ENCODE peak calls at places on chromosome 14, in seven cellular contexts. C is putamen, P is ELR, G is neural crest cell, J is T-cell, H is KG1, V is glutamatergic neuron. Z is an unnamed sample.

GRCh38 chr14:99734406-99735051 is 50.4 kb downstream of the CYP46A1 start:
- DNase-seq in G (no peak), P (no peak), J (no peak), V (peak), H (no peak), C (no peak), Z (no peak)

GRCh38 chr14:71748196-71748595 is 184.0 kb upstream of the RGS6 start:
- DNase-seq in H (no peak), P (no peak), J (no peak), V (no peak), G (no peak), C (no peak), Z (no peak)

GRCh38 chr14:36495666-36496065 is 24.4 kb downstream of the NKX2-1 start:
- DNase-seq in C (no peak), G (no peak), V (no peak), J (no peak), H (no peak), P (no peak), Z (no peak)

GRCh38 chr14:50677527-50678063 is 9.5 kb upstream of the SAV1 start:
- DNase-seq in J (no peak), G (no peak), C (no peak), H (no peak), P (peak), V (no peak), Z (no peak)

GRCh38 chr14:101687756-101688546 is 73.6 kb upstream of the PPP2R5C start:
- DNase-seq in H (no peak), J (no peak), G (no peak), C (no peak), P (no peak), V (no peak), Z (no peak)

GRCh38 chr14:35365130-35366047 is 39.2 kb downstream of the NFKBIA start:
- DNase-seq in G (no peak), P (peak), H (no peak), J (peak), C (no peak), V (no peak), Z (no peak)

GRCh38 chr14:66649515-66649914 is 141.6 kb downstream of the GPHN start:
- DNase-seq in G (no peak), J (no peak), V (no peak), C (no peak), H (no peak), P (no peak), Z (no peak)

GRCh38 chr14:75522224-75522764 is at the start of gene BATF:
- DNase-seq in P (no peak), H (peak), G (no peak), V (no peak), C (no peak), J (peak), Z (no peak)

GRCh38 chr14:97381309-97381708 is 584.1 kb downstream of the VRK1 start:
- DNase-seq in G (no peak), C (no peak), H (no peak), V (no peak), J (no peak), P (no peak), Z (no peak)

GRCh38 chr14:20478915-20479314 is 9.7 kb downstream of the PNP start:
- DNase-seq in G (no peak), C (no peak), H (no peak), V (no peak), J (no peak), P (no peak), Z (no peak)

GRCh38 chr14:48914921-48915320 is 671.3 kb downstream of the RPS29 start:
- DNase-seq in G (no peak), C (no peak), P (no peak), J (no peak), V (no peak), H (no peak), Z (no peak)

GRCh38 chr14:64220466-64220865 is 73.7 kb downstream of the ESR2 start:
- DNase-seq in V (no peak), C (no peak), G (no peak), J (no peak), P (no peak), H (no peak), Z (no peak)

GRCh38 chr14:95442633-95443021 is 73.8 kb downstream of the SYNE3 start:
- DNase-seq in V (peak), H (peak), J (peak), G (peak), P (peak), C (peak), Z (peak)

GRCh38 chr14:88277205-88277604 is 45.9 kb downstream of the KCNK10 start:
- DNase-seq in G (no peak), P (no peak), C (no peak), V (no peak), J (no peak), H (no peak), Z (no peak)

GRCh38 chr14:100895411-100895810 is 8.1 kb downstream of the RTL1 start:
- DNase-seq in P (no peak), C (no peak), J (no peak), G (no peak), V (no peak), H (no peak), Z (no peak)

GRCh38 chr14:89258728-89259273 is 158.2 kb downstream of the FOXN3 start:
- DNase-seq in P (no peak), C (no peak), G (no peak), V (no peak), J (no peak), H (no peak), Z (no peak)

GRCh38 chr14:106694638-106695393 is 1168.4 kb downstream of the TMEM121 start:
- DNase-seq in P (no peak), J (peak), V (no peak), C (no peak), H (no peak), G (no peak), Z (peak)

GRCh38 chr14:99758121-99758871 is 34.9 kb upstream of the EML1 start:
- DNase-seq in H (no peak), P (peak), C (no peak), J (no peak), G (no peak), V (peak), Z (no peak)

GRCh38 chr14:22399776-22400175 is 189.2 kb downstream of the DAD1 start:
- DNase-seq in G (no peak), H (no peak), J (no peak), C (no peak), P (no peak), V (no peak), Z (no peak)

GRCh38 chr14:100617715-100618693 is 30.8 kb upstream of the BEGAIN start:
- DNase-seq in P (no peak), G (no peak), V (no peak), C (peak), H (peak), J (no peak), Z (no peak)

GRCh38 chr14:21103710-21104447 is 3.0 kb downstream of the TMEM253 start:
- DNase-seq in G (peak), P (peak), J (peak), V (peak), C (peak), H (peak), Z (peak)

GRCh38 chr14:40674503-40674902 is 932.2 kb upstream of the LRFN5 start:
- DNase-seq in P (no peak), C (no peak), V (no peak), G (no peak), J (no peak), H (no peak), Z (no peak)

GRCh38 chr14:103087343-103087835 is 3.4 kb downstream of the LBHD2 start:
- DNase-seq in V (peak), J (no peak), G (no peak), H (no peak), C (no peak), P (no peak), Z (no peak)

GRCh38 chr14:67559639-67560038 is 26.5 kb downstream of the PLEKHH1 start:
- DNase-seq in H (no peak), C (no peak), V (no peak), G (no peak), P (no peak), J (no peak), Z (no peak)

GRCh38 chr14:36522347-36522971 is 2.4 kb upstream of the NKX2-1 start:
- DNase-seq in V (no peak), P (no peak), H (no peak), J (no peak), C (no peak), G (peak), Z (peak)

GRCh38 chr14:74985028-74985310 is 17.8 kb upstream of the EIF2B2 start:
- DNase-seq in P (no peak), J (no peak), G (no peak), H (no peak), C (no peak), V (no peak), Z (no peak)

Z was measured in D341Med.